ENCODE peak calls at places on chromosomes 3 and 15, in four cellular contexts. Q, S, Z and D are unnamed samples.

GRCh38 chr3:120145498-120146285 is 51.4 kb upstream of the GSK3B start:
- DNase-seq in S (no peak), Q (no peak), Z (no peak), D (peak)

GRCh38 chr3:192408721-192409151 is 318.6 kb downstream of the FGF12 start:
- DNase-seq in S (no peak), Q (no peak), Z (peak), D (no peak)

GRCh38 chr15:41946970-41947369 is 25.4 kb downstream of the EHD4 start:
- DNase-seq in S (no peak), Z (no peak), Q (no peak), D (peak)

GRCh38 chr3:169264711-169265110 is 398.8 kb downstream of the MECOM start:
- DNase-seq in Q (no peak), Z (no peak), S (no peak), D (peak)

GRCh38 chr15:41919201-41919820 is 25.5 kb upstream of the SPTBN5 start:
- DNase-seq in S (no peak), Z (no peak), Q (no peak), D (no peak)

GRCh38 chr3:135887220-135887619 is 78.3 kb upstream of the PPP2R3A start:
- DNase-seq in S (no peak), Z (no peak), Q (no peak), D (peak)

GRCh38 chr3:50627407-50628051 is 10.6 kb downstream of the MAPKAPK3 start:
- DNase-seq in Q (no peak), S (peak), Z (peak), D (peak)

GRCh38 chr3:190566043-190566933 is 52.4 kb downstream of the IL1RAP start:
- DNase-seq in S (peak), Q (peak), Z (no peak), D (peak)

GRCh38 chr3:16467368-16467767 is 46.1 kb downstream of the RFTN1 start:
- DNase-seq in Q (no peak), Z (no peak), S (peak), D (no peak)

GRCh38 chr3:185929192-185930151 is 8.3 kb downstream of the TRA2B start:
- DNase-seq in Q (no peak), Z (no peak), S (no peak), D (peak)

GRCh38 chr3:38521391-38521987 is 25.3 kb downstream of the EXOG start:
- DNase-seq in Q (no peak), Z (peak), S (peak), D (peak)

GRCh38 chr3:134822065-134822464 is 27.0 kb downstream of the EPHB1 start:
- DNase-seq in Z (no peak), Q (no peak), S (no peak), D (no peak)

GRCh38 chr3:14405886-14406238 is 3.5 kb downstream of the SLC6A6 start:
- DNase-seq in Z (no peak), S (no peak), Q (no peak), D (no peak)

GRCh38 chr15:90261811-90262210 is 3.7 kb upstream of the NGRN start:
- DNase-seq in Q (no peak), Z (no peak), S (no peak), D (peak)

GRCh38 chr3:31407665-31408064 is 125.1 kb upstream of the STT3B start:
- DNase-seq in Q (no peak), Z (no peak), S (no peak), D (no peak)